ENCODE peak calls at places on chromosomes 5 and 9, in five cellular contexts. T, S, Q, C and A are unnamed samples.

GRCh38 chr9:132769895-132770774 is 99.9 kb downstream of the GTF3C4 start:
- DNase-seq in T (no peak), S (peak; percentile 75), Q (peak; percentile 72), C (peak; percentile 48), A (peak; percentile 44)

GRCh38 chr5:53167836-53168235 is 58.3 kb upstream of the MOCS2 start:
- DNase-seq in T (no peak), S (peak; percentile 49), Q (no peak), C (no peak), A (no peak)

GRCh38 chr5:150589791-150590601 is 50.5 kb upstream of the SYNPO start:
- DNase-seq in T (peak; percentile 55), S (peak; percentile 72), Q (peak; percentile 56), C (no peak), A (no peak)

GRCh38 chr5:43336159-43336558 is 22.9 kb upstream of the HMGCS1 start:
- DNase-seq in T (no peak), S (no peak), Q (no peak), C (no peak), A (no peak)

GRCh38 chr9:35712762-35713400 is 19.1 kb downstream of the TLN1 start:
- DNase-seq in T (no peak), S (no peak), Q (no peak), C (no peak), A (no peak)

GRCh38 chr9:128442150-128442549 is 13.7 kb upstream of the ODF2 start:
- DNase-seq in T (no peak), S (no peak), Q (no peak), C (no peak), A (no peak)

GRCh38 chr5:178114325-178115135 is 1.2 kb downstream of the N4BP3 start:
- DNase-seq in T (no peak), S (peak; percentile 25), Q (no peak), C (peak; percentile 40), A (no peak)

GRCh38 chr5:165795073-165795472 is 2289.7 kb downstream of the MAT2B start:
- DNase-seq in T (no peak), S (no peak), Q (no peak), C (no peak), A (no peak)

GRCh38 chr9:36854751-36855150 is 179.3 kb downstream of the PAX5 start:
- DNase-seq in T (no peak), S (no peak), Q (no peak), C (no peak), A (no peak)

GRCh38 chr9:347667-348292 is 133.1 kb downstream of the DOCK8 start:
- DNase-seq in T (peak; percentile 26), S (no peak), Q (no peak), C (peak; percentile 5), A (peak; percentile 54)

GRCh38 chr9:125472926-125473701 is 211.5 kb downstream of the GAPVD1 start:
- DNase-seq in T (peak; percentile 91), S (no peak), Q (peak; percentile 32), C (no peak), A (no peak)

GRCh38 chr5:37736397-37736796 is 103.4 kb downstream of the GDNF start:
- DNase-seq in T (no peak), S (no peak), Q (no peak), C (no peak), A (no peak)

GRCh38 chr5:32428426-32428825 is 16.1 kb downstream of the ZFR start:
- DNase-seq in T (no peak), S (no peak), Q (no peak), C (no peak), A (no peak)

GRCh38 chr9:40927260-40927631 is 201.2 kb downstream of the FOXD4L6 start:
- DNase-seq in T (no peak), S (no peak), Q (no peak), C (no peak), A (no peak)
- H3K9me3 ChIP-seq in T (peaks cover 12% of the 10 kb centered on the region), S (peaks cover 3% of the 10 kb centered on the region), Q (peaks cover 35% of the 10 kb centered on the region), C (no peaks in the 10 kb centered on the region), A (peaks cover 83% of the 10 kb centered on the region)

GRCh38 chr9:8489845-8490244 is 690.3 kb upstream of the DMAC1 start:
- DNase-seq in T (no peak), S (no peak), Q (no peak), C (no peak), A (no peak)
- H3K9me3 ChIP-seq in T (no peaks in the 10 kb centered on the region), S (no peaks in the 10 kb centered on the region), Q (no peaks in the 10 kb centered on the region), C (peaks cover 11% of the 10 kb centered on the region), A (no peaks in the 10 kb centered on the region)

DNA sequence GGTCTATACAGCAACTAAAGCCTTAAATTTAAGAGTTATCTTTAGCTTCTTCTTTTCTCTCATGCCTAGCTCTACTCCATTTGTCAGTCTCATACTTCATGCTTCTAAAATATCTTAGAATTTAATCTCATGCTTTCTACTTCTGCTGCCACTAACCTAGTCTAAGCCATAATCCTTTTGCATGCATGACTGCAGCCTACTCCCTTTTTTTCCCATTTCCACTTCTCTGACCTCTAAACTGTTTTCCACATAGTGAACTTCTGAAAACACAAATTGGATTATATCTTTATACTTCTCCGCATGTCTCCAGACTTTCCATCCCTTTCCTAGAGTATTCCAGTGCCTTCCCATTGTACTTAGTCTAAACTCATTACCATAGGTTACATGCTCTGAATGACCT is 193.0 kb downstream of the XRCC4 start:
- DNase-seq in T (no peak), S (no peak), Q (no peak), C (no peak), A (no peak)
- H3K9me3 ChIP-seq in T (no peaks in the 10 kb centered on the region), S (no peaks in the 10 kb centered on the region), Q (no peaks in the 10 kb centered on the region), C (no peaks in the 10 kb centered on the region), A (peaks cover 3% of the 10 kb centered on the region)

DNA sequence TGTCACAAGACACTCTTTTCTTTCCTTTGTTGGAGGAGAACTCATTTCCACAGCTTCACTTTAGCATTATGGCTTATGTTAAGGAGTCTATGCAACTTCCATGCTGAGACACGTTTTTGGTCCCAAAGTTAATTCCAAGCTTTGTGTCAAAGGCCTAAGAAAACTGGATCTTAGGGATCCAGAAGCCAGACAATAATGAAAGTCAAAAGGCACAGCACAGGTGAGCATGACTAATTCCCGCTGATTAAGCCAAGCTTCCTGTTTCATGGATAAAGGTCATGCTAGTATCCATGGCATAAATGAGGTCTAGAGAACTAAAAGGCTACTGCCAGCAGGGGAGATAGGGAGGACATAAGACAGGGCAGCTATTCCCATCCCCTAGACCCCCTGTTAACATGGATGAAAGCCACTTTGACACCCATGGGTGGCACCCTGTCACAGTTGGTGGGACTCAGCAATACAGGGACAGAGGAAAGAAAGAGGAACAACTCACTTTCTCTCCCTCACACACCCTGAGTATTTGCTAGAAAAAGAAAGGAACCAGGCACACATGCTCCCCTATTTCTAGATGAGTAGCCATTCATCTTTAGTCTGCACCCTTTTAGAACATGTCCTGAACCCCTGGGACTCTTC is 438.1 kb upstream of the CDH9 start:
- DNase-seq in T (no peak), S (no peak), Q (no peak), C (no peak), A (no peak)
- H3K9me3 ChIP-seq in T (no peaks in the 10 kb centered on the region), S (no peaks in the 10 kb centered on the region), Q (peaks cover 4% of the 10 kb centered on the region), C (peaks cover 39% of the 10 kb centered on the region), A (peaks cover 3% of the 10 kb centered on the region)